ENCODE peak calls at places on chromosomes 2 and 18, in five cellular contexts. A, I, S, W and Z are unnamed samples.

GRCh38 chr2:74530239-74531161 is 767 bp downstream of the HTRA2 start:
- DNase-seq in W (no peak), S (peak), I (peak), A (peak), Z (peak)

GRCh38 chr2:106547104-106547503 is 59.9 kb downstream of the CD8B2 start:
- DNase-seq in I (no peak), S (no peak), A (no peak), W (no peak), Z (no peak)

GRCh38 chr18:65608471-65608870 is 142.3 kb upstream of the CDH7 start:
- DNase-seq in S (no peak), A (no peak), W (no peak), I (no peak), Z (no peak)

GRCh38 chr2:235709969-235710879 is 216.4 kb downstream of the AGAP1 start:
- DNase-seq in W (no peak), S (no peak), A (no peak), I (no peak), Z (no peak)

GRCh38 chr2:133421516-133422324 is 146.5 kb downstream of the NCKAP5 start:
- DNase-seq in I (no peak), S (no peak), W (no peak), A (no peak), Z (no peak)

GRCh38 chr2:24818721-24819167 is 25.5 kb downstream of the CENPO start:
- DNase-seq in I (peak), A (no peak), S (no peak), W (peak), Z (no peak)

GRCh38 chr2:239539776-239540100 is 138.9 kb upstream of the HDAC4 start:
- DNase-seq in A (no peak), S (no peak), W (no peak), I (peak), Z (no peak)

GRCh38 chr2:234334146-234334545 is 162.7 kb downstream of the ARL4C start:
- DNase-seq in S (no peak), A (no peak), W (peak), I (no peak), Z (no peak)

GRCh38 chr18:42028232-42028832 is 73.3 kb downstream of the PIK3C3 start:
- DNase-seq in W (peak), S (no peak), I (no peak), A (peak), Z (no peak)

GRCh38 chr2:42045956-42046748 is 1.7 kb upstream of the PKDCC start:
- DNase-seq in A (no peak), S (no peak), I (no peak), W (no peak), Z (no peak)

GRCh38 chr2:172288603-172289002 is 138.8 kb upstream of the ITGA6 start:
- DNase-seq in W (no peak), A (peak), S (no peak), I (no peak), Z (no peak)

GRCh38 chr2:179974743-179975142 is 32.4 kb downstream of the CWC22 start:
- DNase-seq in I (no peak), A (no peak), W (peak), S (no peak), Z (no peak)

GRCh38 chr2:24337958-24338357 is 22.4 kb downstream of the ITSN2 start:
- DNase-seq in S (no peak), W (no peak), I (no peak), A (no peak), Z (no peak)

GRCh38 chr18:59783138-59783537 is 85.9 kb upstream of the CCBE1 start:
- DNase-seq in I (no peak), A (peak), W (peak), S (peak), Z (peak)

GRCh38 chr2:201363857-201364560 is 6.9 kb upstream of the FLACC1 start:
- DNase-seq in W (peak), S (peak), I (no peak), A (peak), Z (peak)

GRCh38 chr2:111705711-111706323 is 178.2 kb downstream of the ANAPC1 start:
- DNase-seq in I (no peak), W (peak), A (peak), S (peak), Z (peak)

GRCh38 chr18:26460449-26461091 is 87.8 kb downstream of the KCTD1 start:
- DNase-seq in I (no peak), W (peak), A (peak), S (no peak), Z (peak)

GRCh38 chr2:190404487-190404886 is 3.7 kb upstream of the MFSD6 start:
- DNase-seq in I (no peak), A (no peak), S (no peak), W (peak), Z (no peak)

GRCh38 chr2:180679693-180680092 is 300.7 kb upstream of the UBE2E3 start:
- DNase-seq in I (no peak), A (no peak), S (peak), W (no peak), Z (no peak)

GRCh38 chr2:127575941-127576432 is 40.5 kb downstream of the MYO7B start:
- DNase-seq in W (no peak), S (no peak), I (no peak), A (no peak), Z (no peak)